ENCODE peak calls at places on chromosomes 3 and 15, in seven cellular contexts. S is ovary, O is Caki2, X is retinal pigment epithelial cell, R is fibroblast of lung, P is Ammon's horn, W is ACHN. N is an unnamed sample.
A peak's percentile ranks its signal among the peaks of the same experiment; 100 is the strongest.

GRCh38 chr15:67010898-67011619 is 54.3 kb upstream of the SMAD3 start:
- DNase-seq in S (no peak), O (no peak), X (no peak), R (peak; percentile 36), P (no peak), W (no peak), N (no peak)

GRCh38 chr3:64232821-64233220 is 7.6 kb upstream of the PRICKLE2 start:
- DNase-seq in S (no peak), O (no peak), X (no peak), R (no peak), P (no peak), W (no peak), N (no peak)

GRCh38 chr3:148604270-148605085 is 93.2 kb upstream of the AGTR1 start:
- DNase-seq in S (no peak), O (peak; percentile 9), X (no peak), R (peak; percentile 30), P (no peak), W (no peak), N (no peak)

GRCh38 chr15:46343527-46343926 is 708.7 kb downstream of the SQOR start:
- DNase-seq in S (no peak), O (no peak), X (no peak), R (no peak), P (peak; percentile 9), W (no peak), N (no peak)

GRCh38 chr3:186110975-186111974 is 2.4 kb upstream of the ETV5 start:
- DNase-seq in S (no peak), O (no peak), X (no peak), R (no peak), P (peak; percentile 53), W (no peak), N (no peak)

GRCh38 chr3:156782921-156783320 is 43.2 kb upstream of the LEKR1 start:
- DNase-seq in S (no peak), O (no peak), X (no peak), R (no peak), P (no peak), W (no peak), N (no peak)

GRCh38 chr3:37458162-37458895 is 283.9 kb upstream of the LRRFIP2 start:
- DNase-seq in S (peak; percentile 53), O (no peak), X (no peak), R (no peak), P (peak; percentile 36), W (no peak), N (no peak)

GRCh38 chr3:136293279-136293678 is 43.1 kb downstream of the PCCB start:
- DNase-seq in S (no peak), O (no peak), X (no peak), R (no peak), P (no peak), W (no peak), N (no peak)